ENCODE peak calls at places on chromosome 15, in five cellular contexts. K, F, A, G and Z are unnamed samples.
A peak's percentile ranks its signal among the peaks of the same experiment; 100 is the strongest.

GRCh38 chr15:70451861-70452653 is 311.3 kb downstream of the UACA start:
- DNase-seq in G (peak; percentile 56), A (peak; percentile 19), F (no peak), K (no peak), Z (no peak)

GRCh38 chr15:64105113-64105704 is 9.4 kb downstream of the SNX1 start:
- DNase-seq in G (no peak), K (peak; percentile 42), A (no peak), F (no peak), Z (no peak)

GRCh38 chr15:20340331-20340811 is 201.2 kb downstream of the GOLGA6L6 start:
- DNase-seq in F (no peak), K (peak; percentile 89), A (no peak), G (no peak), Z (peak; percentile 17)

GRCh38 chr15:99981223-99981647 is 248.0 kb upstream of the LYSMD4 start:
- DNase-seq in G (no peak), K (no peak), F (no peak), A (no peak), Z (peak; percentile 14)

GRCh38 chr15:82047493-82048446 is 2.0 kb upstream of the MEX3B start:
- DNase-seq in A (peak; percentile 81), G (peak; percentile 15), K (peak; percentile 56), F (no peak), Z (peak; percentile 30)

GRCh38 chr15:79016527-79017170 is 71.8 kb upstream of the CTSH start:
- DNase-seq in K (no peak), G (no peak), F (no peak), A (no peak), Z (no peak)

GRCh38 chr15:40042791-40043320 is 3.9 kb upstream of the SRP14 start:
- DNase-seq in A (no peak), F (no peak), G (no peak), K (no peak), Z (no peak)

GRCh38 chr15:43469867-43470266 is 23.1 kb downstream of the TP53BP1 start:
- DNase-seq in G (no peak), K (no peak), A (no peak), F (no peak), Z (peak; percentile 81)

GRCh38 chr15:77531191-77532000 is 101.3 kb downstream of the LINGO1 start:
- DNase-seq in G (no peak), K (no peak), A (no peak), F (no peak), Z (no peak)

GRCh38 chr15:83178387-83178786 is 29.2 kb downstream of the HDGFL3 start:
- DNase-seq in F (no peak), A (peak; percentile 46), G (no peak), K (no peak), Z (no peak)

GRCh38 chr15:69217381-69217780 is 56.9 kb downstream of the GLCE start:
- DNase-seq in K (no peak), G (no peak), A (no peak), F (no peak), Z (no peak)

GRCh38 chr15:63465104-63465503 is 39.3 kb upstream of the USP3 start:
- DNase-seq in F (no peak), G (no peak), K (no peak), A (no peak), Z (peak; percentile 52)

GRCh38 chr15:63042879-63043340 is 363 bp downstream of the TPM1 start:
- DNase-seq in K (peak; percentile 24), F (no peak), A (peak; percentile 37), G (peak; percentile 39), Z (no peak)

GRCh38 chr15:58805095-58805494 is 34.0 kb downstream of the MINDY2 start:
- DNase-seq in K (no peak), G (no peak), A (no peak), F (no peak), Z (no peak)

GRCh38 chr15:39504812-39505211 is 76.1 kb upstream of the THBS1 start:
- DNase-seq in F (no peak), A (peak; percentile 13), G (no peak), K (no peak), Z (peak; percentile 80)

GRCh38 chr15:66917904-66918448 is 147.4 kb upstream of the SMAD3 start:
- DNase-seq in A (no peak), K (no peak), F (no peak), G (no peak), Z (no peak)

GRCh38 chr15:40273428-40273827 is 9.4 kb downstream of the ANKRD63 start:
- DNase-seq in G (no peak), K (no peak), A (peak; percentile 35), F (no peak), Z (no peak)

GRCh38 chr15:62391565-62392262 is 226.6 kb upstream of the C2CD4B start:
- DNase-seq in F (no peak), K (peak; percentile 83), A (peak; percentile 56), G (peak; percentile 68), Z (peak; percentile 60)

GRCh38 chr15:99729920-99730319 is 3.3 kb downstream of the LYSMD4 start:
- DNase-seq in G (peak; percentile 54), F (no peak), K (peak; percentile 44), A (peak; percentile 65), Z (peak; percentile 48)

GRCh38 chr15:101314726-101315125 is 19.7 kb upstream of the SNRPA1 start:
- DNase-seq in F (no peak), G (no peak), K (no peak), A (no peak), Z (no peak)

GRCh38 chr15:78077053-78077859 is at the start of gene TBC1D2B:
- DNase-seq in A (peak; percentile 54), F (no peak), K (peak; percentile 85), G (peak; percentile 90), Z (peak; percentile 55)

GRCh38 chr15:40349163-40349562 is 1.7 kb upstream of the PHGR1 start:
- DNase-seq in K (no peak), G (no peak), F (no peak), A (no peak), Z (no peak)

GRCh38 chr15:28098360-28098765 is 752 bp downstream of the OCA2 start:
- DNase-seq in A (no peak), G (no peak), F (no peak), K (no peak), Z (no peak)
- H3K4me3 ChIP-seq in A (no peak overlapping the region), G (no peak overlapping the region), F (no peak overlapping the region), K (no peak overlapping the region), Z (no peak overlapping the region)

DNA sequence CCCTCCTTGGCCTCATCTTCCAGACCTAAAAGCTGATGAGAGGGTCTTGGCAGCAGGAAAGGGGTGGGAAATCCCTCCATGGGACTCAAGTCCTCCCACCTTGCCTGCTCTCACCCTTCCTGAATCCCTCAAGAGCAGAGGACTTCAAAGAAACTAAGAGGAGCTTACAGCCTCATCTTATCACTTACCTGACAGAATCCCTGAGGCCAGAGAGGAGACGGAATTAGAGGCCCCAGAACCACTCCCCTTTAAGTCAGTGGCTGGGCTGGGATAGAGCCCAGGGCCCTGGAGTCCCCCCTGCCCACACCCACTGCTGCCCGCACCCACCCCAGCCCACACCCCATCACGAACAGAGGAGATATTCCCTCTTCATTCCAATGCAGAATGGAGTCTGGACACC is 15.2 kb downstream of the LOXL1 start:
- DNase-seq in K (no peak), F (no peak), A (peak; percentile 64), G (no peak), Z (no peak)
- H3K4me2 ChIP-seq in K (peak overlapping the region; percentile 51), F (no peak overlapping the region), A (no peak overlapping the region), G (no peak overlapping the region), Z (no peak overlapping the region)

DNA sequence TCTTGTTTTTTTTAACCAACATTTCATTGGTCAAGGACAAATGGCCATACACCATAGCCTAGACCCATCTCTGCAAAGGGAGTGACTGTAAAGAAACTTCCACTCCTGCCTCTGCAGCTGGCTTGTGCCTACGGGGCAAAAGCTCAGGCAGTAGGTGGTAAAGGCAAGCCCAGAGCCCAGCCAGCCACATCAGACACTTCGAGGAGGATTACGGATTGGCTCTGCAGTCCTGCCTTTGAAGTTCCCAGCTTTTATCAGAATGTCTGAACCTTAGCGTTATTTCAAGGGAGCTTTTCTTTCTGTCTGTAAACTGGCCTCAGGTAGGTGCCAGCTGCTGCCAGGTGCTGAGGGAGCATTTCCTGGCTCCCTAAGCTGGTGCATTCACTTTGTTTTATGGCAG is 15.6 kb downstream of the ZNF710 start:
- DNase-seq in F (no peak), K (no peak), A (no peak), G (no peak), Z (no peak)
- H3K4me1 ChIP-seq in F (peaks cover 11% of the 10 kb centered on the region), K (no peaks in the 10 kb centered on the region), A (peaks cover 3% of the 10 kb centered on the region), G (peaks cover 26% of the 10 kb centered on the region), Z (peaks cover 25% of the 10 kb centered on the region)

DNA sequence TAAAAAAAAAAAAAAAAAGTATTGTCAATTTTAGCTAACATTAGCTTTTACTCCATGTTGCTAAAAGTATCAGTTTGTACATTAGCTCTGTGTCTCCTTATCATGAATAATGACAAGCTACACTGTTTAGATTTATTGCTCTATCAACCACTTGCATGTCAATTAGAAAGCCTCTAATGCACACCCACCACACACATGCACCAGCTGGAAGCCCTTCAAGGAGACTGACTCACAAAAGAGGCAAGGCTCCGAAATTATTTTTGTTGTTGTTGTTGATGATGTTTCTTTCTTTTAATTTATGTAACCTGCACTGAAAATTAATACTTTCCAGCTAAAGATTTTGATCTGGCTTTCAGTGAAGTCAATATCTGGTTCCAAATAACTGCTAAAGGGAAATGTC is 71.5 kb downstream of the ETFA start:
- DNase-seq in F (no peak), A (no peak), G (no peak), K (no peak), Z (no peak)
- H3K4me3 ChIP-seq in F (no peak overlapping the region), A (no peak overlapping the region), G (no peak overlapping the region), K (no peak overlapping the region), Z (no peak overlapping the region)

GRCh38 chr15:31403096-31403495 is 76.5 kb downstream of the KLF13 start:
- DNase-seq in F (no peak), G (no peak), A (no peak), K (no peak), Z (no peak)
- H3K4me2 ChIP-seq in F (no peak overlapping the region), G (no peak overlapping the region), A (no peak overlapping the region), K (peak overlapping the region; percentile 22), Z (no peak overlapping the region)

GRCh38 chr15:60583946-60584345 is 105.0 kb upstream of the ICE2 start:
- DNase-seq in F (no peak), K (no peak), G (no peak), A (peak; percentile 77), Z (peak; percentile 7)
- H3K4me1 ChIP-seq in F (no peaks in the 10 kb centered on the region), K (no peaks in the 10 kb centered on the region), G (peaks cover 20% of the 10 kb centered on the region), A (peaks cover 8% of the 10 kb centered on the region), Z (peaks cover 9% of the 10 kb centered on the region)

GRCh38 chr15:34223904-34224596 is 766 bp upstream of the EMC4 start:
- DNase-seq in K (no peak), F (no peak), A (no peak), G (peak; percentile 17), Z (no peak)
- H3K4me3 ChIP-seq in K (peak overlapping the region; percentile 40), F (peak overlapping the region; percentile 76), A (no peak overlapping the region), G (peak overlapping the region; percentile 96), Z (peak overlapping the region; percentile 74)

DNA sequence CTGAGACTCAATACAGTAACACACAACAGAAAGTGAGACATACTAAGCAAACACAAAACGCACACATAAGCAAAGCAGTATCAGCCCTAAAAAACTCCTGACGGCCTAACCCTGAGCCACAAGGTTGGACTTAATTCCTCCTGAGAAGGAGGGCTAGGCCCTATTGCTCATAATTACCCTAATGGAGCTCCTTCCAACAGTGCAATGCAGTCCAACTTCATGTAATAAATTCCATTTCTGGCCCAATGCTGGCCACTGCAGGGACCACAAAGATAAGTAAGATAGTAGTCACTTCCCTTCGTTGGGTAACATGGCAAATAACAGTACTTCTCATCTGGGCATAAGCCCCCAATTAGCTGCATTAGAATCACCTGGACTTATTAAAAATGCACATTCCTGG is 4.2 kb downstream of the VPS39 start:
- DNase-seq in G (no peak), A (no peak), K (no peak), F (no peak), Z (no peak)
- H3K4me2 ChIP-seq in G (no peak overlapping the region), A (no peak overlapping the region), K (no peak overlapping the region), F (no peak overlapping the region), Z (no peak overlapping the region)